ENCODE peak calls at places on chromosomes 13 and 19, in seven cellular contexts. F is colonic mucosa, K is AG04450, W is HCT116, E is pancreas, S is activated B cell treated with CpG ODN at 0.5 μM for 24 hours, C is A673. Z is an unnamed sample.

GRCh38 chr19:5393088-5393487 is 52.5 kb upstream of the PTPRS start:
- DNase-seq in C (no peak), S (no peak), W (no peak), E (no peak), F (no peak), K (no peak), Z (no peak)

GRCh38 chr13:39266426-39266825 is 228.2 kb downstream of the NHLRC3 start:
- DNase-seq in C (no peak), E (no peak), K (no peak), W (no peak), F (no peak), S (no peak), Z (no peak)

GRCh38 chr19:5580116-5580515 is 12.4 kb upstream of the TINCR start:
- DNase-seq in W (no peak), F (no peak), K (no peak), S (no peak), C (peak; percentile 56), E (no peak), Z (no peak)

GRCh38 chr19:48746738-48747575 is at the start of gene IZUMO1:
- DNase-seq in W (peak; percentile 59), K (peak; percentile 66), S (no peak), E (peak; percentile 77), F (peak; percentile 71), C (peak; percentile 95), Z (peak; percentile 77)

GRCh38 chr13:110047511-110047910 is 259.4 kb downstream of the COL4A1 start:
- DNase-seq in S (no peak), C (no peak), F (peak; percentile 26), E (peak; percentile 79), W (no peak), K (peak; percentile 72), Z (no peak)

GRCh38 chr13:44272692-44273091 is 100.9 kb upstream of the SERP2 start:
- DNase-seq in K (no peak), S (no peak), W (no peak), F (no peak), C (no peak), E (no peak), Z (no peak)

GRCh38 chr13:30873519-30873918 is 32.6 kb upstream of the MEDAG start:
- DNase-seq in F (no peak), S (no peak), E (no peak), C (no peak), W (no peak), K (no peak), Z (peak; percentile 26)

GRCh38 chr13:48576448-48576993 is 43.6 kb upstream of the RCBTB2 start:
- DNase-seq in S (no peak), W (no peak), K (no peak), C (no peak), F (no peak), E (no peak), Z (no peak)

GRCh38 chr13:23428183-23428528 is 5.3 kb downstream of the SACS start:
- DNase-seq in C (no peak), K (no peak), E (no peak), F (no peak), S (no peak), W (no peak), Z (no peak)

GRCh38 chr19:3535235-3535921 is 3.6 kb upstream of the TEKTIP1 start:
- DNase-seq in C (no peak), F (no peak), W (no peak), K (no peak), E (no peak), S (no peak), Z (no peak)

GRCh38 chr13:31749929-31750328 is 10.6 kb downstream of the RXFP2 start:
- DNase-seq in E (no peak), K (peak; percentile 72), F (no peak), C (no peak), W (no peak), S (no peak), Z (no peak)

GRCh38 chr13:19634129-19634740 is 776 bp downstream of the MPHOSPH8 start:
- DNase-seq in K (no peak), S (no peak), F (no peak), C (peak; percentile 20), W (no peak), E (no peak), Z (no peak)

GRCh38 chr13:30058429-30058828 is 208.0 kb upstream of the UBL3 start:
- DNase-seq in F (no peak), K (no peak), C (no peak), W (no peak), S (no peak), E (no peak), Z (no peak)

GRCh38 chr13:29847501-29847983 is 2.9 kb downstream of the UBL3 start:
- DNase-seq in E (no peak), S (no peak), W (no peak), F (peak; percentile 45), K (no peak), C (peak; percentile 59), Z (peak; percentile 12)

GRCh38 chr13:40994581-40995230 is 24.4 kb downstream of the ELF1 start:
- DNase-seq in C (no peak), K (no peak), W (no peak), E (no peak), F (no peak), S (no peak), Z (no peak)

GRCh38 chr19:28744943-28745342 is 468.0 kb downstream of the UQCRFS1 start:
- DNase-seq in K (no peak), C (no peak), E (no peak), W (no peak), F (no peak), S (no peak), Z (no peak)

GRCh38 chr19:40805258-40805868 is 6.4 kb downstream of the EGLN2 start:
- DNase-seq in F (peak; percentile 62), E (no peak), C (no peak), K (no peak), S (no peak), W (no peak), Z (no peak)

GRCh38 chr19:40806385-40807146 is 7.6 kb downstream of the EGLN2 start:
- DNase-seq in W (peak; percentile 57), F (peak; percentile 71), E (no peak), K (peak; percentile 77), S (peak; percentile 60), C (peak; percentile 99), Z (peak; percentile 94)

GRCh38 chr19:40803170-40803856 is 4.3 kb downstream of the EGLN2 start:
- DNase-seq in E (no peak), K (no peak), S (no peak), F (no peak), W (no peak), C (no peak), Z (no peak)

GRCh38 chr19:40803857-40804782 is 5.1 kb downstream of the EGLN2 start:
- DNase-seq in C (no peak), E (peak; percentile 85), K (no peak), S (peak; percentile 46), F (peak; percentile 86), W (no peak), Z (no peak)

DNA sequence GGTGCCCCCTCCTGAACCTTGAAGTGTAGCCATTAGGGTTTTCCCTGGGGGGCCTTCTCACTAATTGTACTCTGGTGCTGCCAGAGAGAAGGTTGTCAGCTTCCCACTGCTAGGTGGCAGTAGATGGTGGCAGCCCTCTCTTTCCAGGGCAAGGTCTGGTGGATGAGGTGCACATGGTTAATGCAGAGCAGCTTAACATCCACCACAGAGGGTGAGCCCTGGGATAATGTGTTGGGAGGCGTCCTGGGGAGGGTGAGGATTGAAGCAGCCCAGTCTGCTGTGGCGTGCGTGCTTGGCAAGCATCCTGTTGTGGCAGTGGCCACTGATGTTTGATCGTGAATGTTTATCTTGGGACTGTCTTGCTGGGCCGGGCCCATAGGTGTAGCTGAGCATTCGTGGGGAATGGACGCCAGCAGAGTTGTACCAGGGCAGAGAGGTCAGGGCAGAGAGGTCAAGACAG is 5.8 kb downstream of the EGLN2 start:
- DNase-seq in C (no peak), F (peak; percentile 25), W (no peak), S (no peak), E (no peak), K (no peak), Z (no peak)
- TF ChIP-seq CTCF in C (peak; percentile 24), F (no peak), W (no peak), S (no peak), E (no peak), K (peak; percentile 9), Z (no peak)

DNA sequence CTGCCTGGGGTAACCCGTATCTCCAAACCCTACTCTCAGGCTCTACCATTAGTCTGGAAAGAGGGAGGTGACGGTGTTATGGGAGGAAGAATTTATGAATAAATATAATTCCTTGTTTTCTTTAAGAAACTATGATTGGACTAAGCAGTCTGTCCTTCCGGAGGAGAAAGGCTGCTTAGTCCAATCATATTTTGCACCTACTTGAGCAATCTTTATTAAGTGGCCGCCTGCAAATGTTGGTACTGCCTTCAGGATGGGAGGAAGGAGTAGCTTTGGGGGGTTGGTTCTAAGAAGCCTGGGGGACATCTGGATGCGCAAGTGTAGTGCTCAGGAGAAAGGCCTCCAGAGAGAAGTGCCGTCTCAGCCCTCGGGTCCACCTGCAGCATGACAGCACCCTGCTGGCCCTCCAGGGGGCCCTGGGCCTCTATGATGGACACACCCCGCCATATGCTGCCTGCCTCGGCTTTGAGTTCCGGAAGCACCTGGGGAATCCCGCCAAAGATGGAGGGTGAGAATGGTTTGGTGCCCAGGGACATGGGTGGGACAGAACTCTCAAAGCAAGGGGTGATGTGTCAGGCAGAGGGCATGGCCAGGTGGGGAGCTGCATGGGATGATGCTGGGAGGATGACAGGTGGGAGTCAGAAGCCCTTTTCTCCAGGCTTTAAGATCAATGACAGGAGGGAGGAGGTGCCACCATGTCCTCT is 4.0 kb downstream of the ACP4 start:
- DNase-seq in E (no peak), F (peak; percentile 47), K (no peak), C (peak; percentile 64), S (no peak), W (no peak), Z (no peak)
- TF ChIP-seq CTCF in E (no peak), F (no peak), K (peak; percentile 5), C (no peak), S (no peak), W (no peak), Z (peak; percentile 32)

DNA sequence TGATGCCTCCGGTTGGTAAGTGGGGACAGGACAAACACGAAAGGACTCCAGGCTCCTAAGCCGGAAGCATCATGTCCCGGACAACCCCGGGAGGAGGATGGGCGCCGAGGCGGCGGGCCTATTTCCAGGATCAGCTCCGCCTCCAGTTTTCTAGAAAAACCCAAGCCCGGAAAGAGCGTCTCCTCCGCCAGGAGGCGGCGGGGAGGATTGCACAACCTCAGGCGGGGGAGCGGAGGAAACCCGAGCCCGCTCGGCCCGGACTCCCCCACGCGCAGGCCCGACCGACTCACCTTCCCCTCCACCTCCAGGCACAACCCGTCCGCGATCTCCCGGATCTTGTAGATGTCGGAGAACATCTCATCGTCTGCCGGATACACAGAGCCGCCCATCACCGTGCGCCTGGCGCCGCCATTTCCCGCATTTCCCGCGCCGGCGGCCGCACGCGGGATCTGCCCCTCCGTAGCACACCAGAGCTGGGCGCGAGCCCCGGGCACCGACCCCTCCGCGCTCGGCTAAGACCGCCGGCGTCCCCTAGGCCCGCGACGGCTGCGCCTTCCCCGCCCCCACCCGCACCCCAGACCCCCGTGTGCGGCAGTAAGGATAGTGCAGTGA is 455 bp downstream of the TPT1 start:
- DNase-seq in W (peak; percentile 58), C (peak; percentile 95), E (peak; percentile 95), S (peak; percentile 70), K (peak; percentile 85), F (peak; percentile 94), Z (peak; percentile 70)
- TF ChIP-seq CTCF in W (no peak), C (peak; percentile 40), E (peak; percentile 26), S (no peak), K (peak; percentile 53), F (peak; percentile 25), Z (peak; percentile 63)

DNA sequence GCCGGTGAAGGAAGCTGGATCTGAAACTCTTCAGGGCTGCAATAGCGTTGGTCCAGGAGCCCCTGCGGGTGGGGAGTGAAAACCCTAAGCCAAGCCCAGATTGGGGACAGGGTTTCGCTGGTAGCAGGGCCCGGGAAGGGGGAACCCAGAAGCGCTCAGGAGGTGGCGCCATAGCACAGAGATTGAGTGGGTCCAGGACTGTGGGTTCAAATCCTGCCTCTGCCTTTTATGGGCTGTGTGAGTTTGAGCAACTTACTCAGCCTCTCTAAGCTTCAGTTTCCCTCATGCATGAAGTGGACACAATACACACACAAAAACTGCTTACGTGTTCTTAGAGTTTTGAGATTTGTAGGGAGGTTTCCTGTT is 8.3 kb upstream of the SYCN start:
- DNase-seq in K (no peak), C (peak; percentile 48), W (peak; percentile 53), E (peak; percentile 47), S (no peak), F (peak; percentile 43), Z (peak; percentile 18)
- TF ChIP-seq CTCF in K (peak; percentile 24), C (peak; percentile 58), W (peak; percentile 96), E (peak; percentile 15), S (no peak), F (no peak), Z (peak; percentile 47)

Z was measured in neural crest cell.